ENCODE peak calls at places on chromosome 13, in four cellular contexts. One of them, this sample, is unnamed. For H3K27me3, the result is how much of the 10 kb centered on the place peaks cover.

GRCh38 chr13:111484129-111484925 is 163.9 kb downstream of the TEX29 start:
- DNase-seq in thoracic aorta: no peak
- DNase-seq in spleen: no peak
- DNase-seq in Peyer's patch: no peak
- DNase-seq in this sample: no peak

GRCh38 chr13:71860547-71861131 is 6.4 kb downstream of the DACH1 start:
- DNase-seq in Peyer's patch: no peak
- DNase-seq in spleen: no peak
- DNase-seq in thoracic aorta: no peak
- DNase-seq in this sample: no peak

GRCh38 chr13:49858183-49858856 is 65.8 kb upstream of the KPNA3 start:
- DNase-seq in thoracic aorta: no peak
- DNase-seq in spleen: no peak
- DNase-seq in Peyer's patch: no peak
- DNase-seq in this sample: no peak

GRCh38 chr13:83943530-83944279 is 61.4 kb upstream of the SLITRK1 start:
- DNase-seq in thoracic aorta: no peak
- DNase-seq in spleen: no peak
- DNase-seq in Peyer's patch: no peak
- DNase-seq in this sample: no peak

GRCh38 chr13:79349011-79349410 is 57.0 kb downstream of the RBM26 start:
- DNase-seq in spleen: no peak
- DNase-seq in Peyer's patch: no peak
- DNase-seq in thoracic aorta: no peak
- DNase-seq in this sample: no peak

GRCh38 chr13:71864981-71865857 is 1.8 kb downstream of the DACH1 start:
- DNase-seq in thoracic aorta: no peak
- DNase-seq in spleen: peak
- DNase-seq in Peyer's patch: no peak
- DNase-seq in this sample: no peak

GRCh38 chr13:40503026-40503425 is 163.4 kb downstream of the FOXO1 start:
- DNase-seq in Peyer's patch: no peak
- DNase-seq in thoracic aorta: no peak
- DNase-seq in spleen: no peak
- DNase-seq in this sample: no peak

GRCh38 chr13:50650936-50651638 is 192.4 kb downstream of the DLEU7 start:
- DNase-seq in thoracic aorta: no peak
- DNase-seq in spleen: no peak
- DNase-seq in Peyer's patch: no peak
- DNase-seq in this sample: no peak

GRCh38 chr13:88857256-88857655 is 1186.1 kb downstream of the SLITRK5 start:
- DNase-seq in Peyer's patch: no peak
- DNase-seq in thoracic aorta: no peak
- DNase-seq in spleen: no peak
- DNase-seq in this sample: no peak

GRCh38 chr13:19587635-19588300 is 26.4 kb upstream of the TPTE2 start:
- DNase-seq in Peyer's patch: no peak
- DNase-seq in spleen: no peak
- DNase-seq in thoracic aorta: no peak
- DNase-seq in this sample: peak

GRCh38 chr13:19845758-19846157 is 17.7 kb downstream of the ZMYM5 start:
- DNase-seq in thoracic aorta: peak
- DNase-seq in Peyer's patch: no peak
- DNase-seq in spleen: no peak
- DNase-seq in this sample: no peak

GRCh38 chr13:39777527-39778061 is 122.1 kb downstream of the COG6 start:
- DNase-seq in spleen: no peak
- DNase-seq in Peyer's patch: no peak
- DNase-seq in thoracic aorta: no peak
- DNase-seq in this sample: no peak

GRCh38 chr13:23552171-23552570 is 18.0 kb upstream of the TNFRSF19 start:
- DNase-seq in thoracic aorta: no peak
- DNase-seq in Peyer's patch: no peak
- DNase-seq in spleen: no peak
- DNase-seq in this sample: no peak

GRCh38 chr13:92592757-92593156 is 633.9 kb upstream of the GPC6 start:
- DNase-seq in Peyer's patch: no peak
- DNase-seq in thoracic aorta: no peak
- DNase-seq in spleen: no peak
- DNase-seq in this sample: no peak

GRCh38 chr13:21639604-21640003 is 31.3 kb upstream of the FGF9 start:
- DNase-seq in Peyer's patch: no peak
- DNase-seq in thoracic aorta: no peak
- DNase-seq in spleen: no peak
- DNase-seq in this sample: no peak

GRCh38 chr13:29845440-29846056 is 4.9 kb downstream of the UBL3 start:
- DNase-seq in Peyer's patch: no peak
- DNase-seq in thoracic aorta: no peak
- DNase-seq in spleen: no peak
- DNase-seq in this sample: no peak

GRCh38 chr13:67554296-67554695 is 324.2 kb upstream of the PCDH9 start:
- DNase-seq in Peyer's patch: no peak
- DNase-seq in spleen: no peak
- DNase-seq in thoracic aorta: no peak
- DNase-seq in this sample: no peak

GRCh38 chr13:79417741-79418140 is 11.7 kb upstream of the RBM26 start:
- DNase-seq in spleen: no peak
- DNase-seq in thoracic aorta: no peak
- DNase-seq in Peyer's patch: no peak
- DNase-seq in this sample: no peak

GRCh38 chr13:114146173-114146572 is 13.8 kb upstream of the RASA3 start:
- DNase-seq in Peyer's patch: no peak
- DNase-seq in thoracic aorta: no peak
- DNase-seq in spleen: no peak
- DNase-seq in this sample: no peak

GRCh38 chr13:70994204-70994603 is 872.8 kb downstream of the DACH1 start:
- DNase-seq in thoracic aorta: no peak
- DNase-seq in spleen: no peak
- DNase-seq in Peyer's patch: no peak
- DNase-seq in this sample: no peak

GRCh38 chr13:52651880-52652169 is 811 bp upstream of the SUGT1 start:
- DNase-seq in thoracic aorta: no peak
- DNase-seq in Peyer's patch: no peak
- DNase-seq in spleen: no peak
- DNase-seq in this sample: no peak

GRCh38 chr13:51524846-51525566 is 59.3 kb upstream of the WDFY2 start:
- DNase-seq in thoracic aorta: no peak
- DNase-seq in Peyer's patch: no peak
- DNase-seq in spleen: no peak
- DNase-seq in this sample: no peak

GRCh38 chr13:62305758-62306157 is 890.1 kb upstream of the PCDH20 start:
- DNase-seq in spleen: no peak
- DNase-seq in thoracic aorta: no peak
- DNase-seq in Peyer's patch: no peak
- DNase-seq in this sample: peak

GRCh38 chr13:26246154-26246553 is 7.8 kb upstream of the CDK8 start:
- DNase-seq in Peyer's patch: no peak
- DNase-seq in spleen: no peak
- DNase-seq in thoracic aorta: no peak
- DNase-seq in this sample: no peak

GRCh38 chr13:94825507-94825906 is 113.2 kb upstream of the SOX21 start:
- DNase-seq in thoracic aorta: no peak
- DNase-seq in spleen: no peak
- DNase-seq in Peyer's patch: no peak
- DNase-seq in this sample: no peak

GRCh38 chr13:91314888-91315287 is 32.6 kb upstream of the MIR17HG start:
- DNase-seq in thoracic aorta: no peak
- DNase-seq in spleen: no peak
- DNase-seq in Peyer's patch: no peak
- DNase-seq in this sample: no peak
- H3K4me3 ChIP-seq in thoracic aorta: no peak
- H3K4me3 ChIP-seq in spleen: no peak
- H3K4me3 ChIP-seq in Peyer's patch: no peak
- H3K4me3 ChIP-seq in this sample: no peak

GRCh38 chr13:99989376-99990044 is 7.9 kb downstream of the ZIC2 start:
- DNase-seq in Peyer's patch: no peak
- DNase-seq in thoracic aorta: no peak
- DNase-seq in spleen: no peak
- DNase-seq in this sample: no peak
- H3K27me3 ChIP-seq in Peyer's patch: half or more
- H3K27me3 ChIP-seq in thoracic aorta: half or more
- H3K27me3 ChIP-seq in spleen: half or more
- H3K27me3 ChIP-seq in this sample: under half

DNA sequence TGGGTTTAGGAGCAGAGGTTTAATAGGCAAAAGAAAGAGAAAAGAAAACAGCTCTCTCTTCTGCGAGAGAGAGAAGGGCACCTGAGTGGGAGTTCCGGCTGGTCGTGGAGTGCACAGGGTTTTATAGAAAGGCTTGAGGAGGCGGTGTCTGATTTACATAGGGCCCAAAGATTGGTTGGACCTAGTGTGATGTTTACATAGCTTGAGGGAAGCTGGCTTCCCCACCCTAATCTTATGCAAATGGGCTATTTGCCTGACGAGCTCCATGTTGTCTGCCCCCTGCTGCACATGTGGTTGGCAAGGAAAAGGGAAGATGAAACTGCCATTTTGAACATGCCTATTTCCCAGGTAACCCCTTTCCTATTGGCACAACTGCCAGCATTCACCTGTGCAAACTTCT is 21.5 kb upstream of the MEDAG start:
- DNase-seq in Peyer's patch: no peak
- DNase-seq in spleen: no peak
- DNase-seq in thoracic aorta: no peak
- DNase-seq in this sample: no peak
- TF ChIP-seq CTCF in Peyer's patch: no peak
- TF ChIP-seq CTCF in spleen: no peak
- TF ChIP-seq CTCF in thoracic aorta: no peak
- TF ChIP-seq CTCF in this sample: no peak

DNA sequence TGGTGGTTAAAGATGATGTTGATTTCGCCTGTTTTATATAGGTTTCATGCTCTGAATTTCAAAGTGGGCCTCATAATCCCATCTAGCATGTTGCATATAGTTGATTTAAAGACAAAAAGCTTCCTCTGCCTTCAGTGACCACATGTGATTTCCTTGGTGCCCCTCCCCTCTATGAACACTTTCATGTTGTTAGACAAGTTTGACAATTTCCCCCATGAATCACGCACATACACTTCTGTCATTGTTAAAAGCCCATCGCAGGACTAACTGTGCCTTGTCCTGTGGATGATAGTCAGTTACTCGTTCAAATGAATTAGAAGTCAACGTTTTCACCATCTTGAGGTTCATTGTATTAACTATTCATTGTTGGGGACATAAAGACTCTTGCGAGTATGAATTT is 6.7 kb downstream of the TNFSF11 start:
- DNase-seq in Peyer's patch: no peak
- DNase-seq in spleen: no peak
- DNase-seq in thoracic aorta: no peak
- DNase-seq in this sample: no peak
- H3K4me3 ChIP-seq in Peyer's patch: no peak
- H3K4me3 ChIP-seq in spleen: no peak
- H3K4me3 ChIP-seq in thoracic aorta: no peak
- H3K4me3 ChIP-seq in this sample: no peak

GRCh38 chr13:108095036-108095435 is 120.3 kb downstream of the LIG4 start:
- DNase-seq in thoracic aorta: no peak
- DNase-seq in spleen: no peak
- DNase-seq in Peyer's patch: no peak
- DNase-seq in this sample: no peak
- H3K27me3 ChIP-seq in thoracic aorta: under half
- H3K27me3 ChIP-seq in spleen: under half
- H3K27me3 ChIP-seq in Peyer's patch: under half
- H3K27me3 ChIP-seq in this sample: under half

GRCh38 chr13:87792878-87793277 is 121.7 kb downstream of the SLITRK5 start:
- DNase-seq in spleen: no peak
- DNase-seq in Peyer's patch: no peak
- DNase-seq in thoracic aorta: no peak
- DNase-seq in this sample: no peak
- TF ChIP-seq CTCF in spleen: no peak
- TF ChIP-seq CTCF in Peyer's patch: no peak
- TF ChIP-seq CTCF in thoracic aorta: no peak
- TF ChIP-seq CTCF in this sample: no peak

DNA sequence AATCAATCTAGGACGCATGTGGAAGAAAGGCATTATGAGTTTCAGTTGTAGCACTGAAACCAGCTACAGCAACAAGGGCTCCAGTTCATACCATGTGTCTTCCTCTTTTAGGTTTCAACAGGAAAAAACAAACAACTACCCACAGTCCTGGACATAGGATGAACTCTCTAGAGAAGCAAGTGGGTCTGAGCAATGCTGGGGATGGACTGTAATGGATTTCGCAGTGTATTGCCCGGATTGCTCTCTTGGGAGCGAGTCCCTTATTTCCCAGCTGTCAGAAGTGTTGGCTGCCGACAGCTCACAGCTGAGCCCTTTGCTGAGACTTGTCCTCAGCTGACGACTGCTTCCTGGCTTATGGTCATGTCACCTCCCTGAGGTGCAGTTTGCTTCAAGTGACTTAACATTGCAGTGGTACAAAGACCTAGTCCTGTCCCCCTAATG is 12.1 kb upstream of the MYCBP2 start:
- DNase-seq in spleen: no peak
- DNase-seq in thoracic aorta: no peak
- DNase-seq in Peyer's patch: no peak
- DNase-seq in this sample: peak
- H3K4me3 ChIP-seq in spleen: peak
- H3K4me3 ChIP-seq in thoracic aorta: no peak
- H3K4me3 ChIP-seq in Peyer's patch: no peak
- H3K4me3 ChIP-seq in this sample: peak

DNA sequence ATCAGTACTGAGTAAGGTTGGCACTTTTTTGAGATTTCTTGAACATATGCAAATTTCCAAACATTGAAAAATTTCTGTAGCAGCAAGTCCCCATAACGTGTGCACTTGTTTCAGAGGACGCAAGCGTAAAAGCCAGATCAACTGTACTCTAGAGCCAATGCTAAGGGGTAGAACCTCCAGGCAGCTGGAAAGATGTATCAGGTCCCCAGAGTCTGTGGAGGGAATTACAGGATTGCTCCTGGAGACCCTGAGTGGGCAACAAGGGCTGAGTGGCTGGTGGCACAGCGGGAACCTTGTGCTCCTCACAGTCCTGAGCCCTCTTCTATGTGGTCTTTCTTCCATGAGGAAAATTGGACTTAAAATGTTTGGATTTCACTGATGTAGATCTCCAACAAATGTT is 53.9 kb upstream of the AMER2 start:
- DNase-seq in Peyer's patch: no peak
- DNase-seq in spleen: no peak
- DNase-seq in thoracic aorta: no peak
- DNase-seq in this sample: no peak
- H3K27me3 ChIP-seq in Peyer's patch: under half
- H3K27me3 ChIP-seq in spleen: under half
- H3K27me3 ChIP-seq in thoracic aorta: under half
- H3K27me3 ChIP-seq in this sample: under half

GRCh38 chr13:109665211-109665610 is 121.2 kb downstream of the IRS2 start:
- DNase-seq in thoracic aorta: no peak
- DNase-seq in spleen: no peak
- DNase-seq in Peyer's patch: no peak
- DNase-seq in this sample: no peak
- TF ChIP-seq CTCF in thoracic aorta: no peak
- TF ChIP-seq CTCF in spleen: no peak
- TF ChIP-seq CTCF in Peyer's patch: no peak
- TF ChIP-seq CTCF in this sample: no peak

GRCh38 chr13:65292488-65292901 is 1937.6 kb downstream of the PCDH9 start:
- DNase-seq in spleen: no peak
- DNase-seq in Peyer's patch: no peak
- DNase-seq in thoracic aorta: no peak
- DNase-seq in this sample: no peak
- H3K4me3 ChIP-seq in spleen: no peak
- H3K4me3 ChIP-seq in Peyer's patch: no peak
- H3K4me3 ChIP-seq in thoracic aorta: no peak
- H3K4me3 ChIP-seq in this sample: no peak

This sample was measured in GM06990.